ENCODE peak calls at places on chromosome 17, in five cellular contexts. V, P, U, E and R are unnamed samples.

GRCh38 chr17:40218006-40218739 is 931 bp upstream of the WIPF2 start:
- DNase-seq in V (no peak), E (no peak), P (no peak), U (no peak), R (no peak)

GRCh38 chr17:3965123-3965800 is 1.0 kb upstream of the ATP2A3 start:
- DNase-seq in U (peak; percentile 50), E (peak; percentile 90), P (peak; percentile 95), V (peak; percentile 86), R (peak; percentile 96)

GRCh38 chr17:3385869-3386816 is at the start of gene OR3A2:
- DNase-seq in P (peak; percentile 78), V (no peak), U (no peak), E (peak; percentile 69), R (no peak)

GRCh38 chr17:42067371-42068180 is 17.2 kb upstream of the C17orf113 start:
- DNase-seq in P (peak; percentile 98), V (peak; percentile 73), E (peak; percentile 87), U (peak; percentile 45), R (peak; percentile 86)

GRCh38 chr17:57577751-57578607 is 167.1 kb downstream of the CCDC182 start:
- DNase-seq in P (peak; percentile 79), E (no peak), V (no peak), U (peak; percentile 90), R (no peak)

GRCh38 chr17:51853857-51854256 is 304.7 kb downstream of the CA10 start:
- DNase-seq in V (no peak), P (no peak), U (no peak), E (no peak), R (no peak)

GRCh38 chr17:63140255-63140654 is 174.2 kb downstream of the TANC2 start:
- DNase-seq in V (no peak), E (no peak), U (peak; percentile 66), P (no peak), R (no peak)

GRCh38 chr17:28388106-28388505 is 16.6 kb downstream of the SARM1 start:
- DNase-seq in P (no peak), U (no peak), E (no peak), V (no peak), R (no peak)

GRCh38 chr17:18364166-18364565 is 816 bp upstream of the SHMT1 start:
- DNase-seq in V (no peak), U (no peak), P (no peak), E (no peak), R (no peak)

GRCh38 chr17:19024101-19025078 is 19.8 kb upstream of the FAM83G start:
- DNase-seq in V (no peak), P (no peak), E (no peak), U (no peak), R (no peak)

GRCh38 chr17:67753026-67753425 is 35.3 kb downstream of the NOL11 start:
- DNase-seq in V (no peak), U (no peak), P (peak; percentile 49), E (peak; percentile 11), R (no peak)

GRCh38 chr17:67751101-67752074 is 33.7 kb downstream of the NOL11 start:
- DNase-seq in V (no peak), E (peak; percentile 23), U (no peak), P (peak; percentile 70), R (no peak)

GRCh38 chr17:67750067-67750466 is 32.3 kb downstream of the NOL11 start:
- DNase-seq in E (no peak), U (no peak), V (no peak), P (no peak), R (no peak)

GRCh38 chr17:67759355-67760171 is 41.8 kb downstream of the NOL11 start:
- DNase-seq in U (no peak), V (no peak), E (no peak), P (peak; percentile 53), R (no peak)

DNA sequence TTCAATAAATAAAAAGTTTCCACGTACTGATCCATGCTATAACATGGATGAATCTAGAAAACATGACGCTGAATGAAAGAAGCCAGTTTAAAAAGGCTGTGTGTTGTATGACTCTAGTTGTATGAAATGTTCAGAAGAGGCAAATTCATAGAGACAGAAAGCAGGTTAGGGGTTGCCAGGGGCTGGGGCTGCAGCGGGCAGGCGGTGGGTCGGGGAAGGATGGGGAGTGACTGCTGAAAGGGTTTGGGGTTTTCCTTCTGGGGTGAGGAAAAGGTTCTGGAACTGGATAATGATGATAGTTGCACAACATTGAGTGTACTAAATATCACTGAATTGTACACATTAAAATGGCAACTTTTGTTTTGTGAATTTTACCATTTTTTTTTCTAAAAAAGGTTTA is 36.3 kb downstream of the NOL11 start:
- DNase-seq in V (no peak), E (no peak), P (no peak), U (no peak), R (no peak)
- H3K36me3 ChIP-seq in V (no peaks in the 10 kb centered on the region), E (peaks cover 12% of the 10 kb centered on the region), P (peaks cover 30% of the 10 kb centered on the region), U (peaks cover 25% of the 10 kb centered on the region), R (peaks cover 3% of the 10 kb centered on the region)

GRCh38 chr17:38848939-38849563 is 4.5 kb downstream of the RPL23 start:
- DNase-seq in P (no peak), E (no peak), U (no peak), V (no peak), R (no peak)
- H3K36me3 ChIP-seq in P (peaks cover 57% of the 10 kb centered on the region), E (peaks cover 59% of the 10 kb centered on the region), U (peaks cover 65% of the 10 kb centered on the region), V (no peaks in the 10 kb centered on the region), R (peaks cover 44% of the 10 kb centered on the region)

GRCh38 chr17:49406791-49407190 is 7.9 kb downstream of the PHB1 start:
- DNase-seq in V (no peak), E (no peak), P (no peak), U (no peak), R (no peak)

GRCh38 chr17:49404906-49405305 is 9.8 kb downstream of the PHB1 start:
- DNase-seq in V (no peak), E (no peak), P (peak; percentile 32), U (no peak), R (no peak)

GRCh38 chr17:49404371-49404770 is 10.3 kb downstream of the PHB1 start:
- DNase-seq in E (no peak), P (peak; percentile 29), U (no peak), V (peak; percentile 84), R (peak; percentile 34)

GRCh38 chr17:49409066-49409465 is 5.6 kb downstream of the PHB1 start:
- DNase-seq in V (no peak), P (peak; percentile 29), U (no peak), E (no peak), R (no peak)

DNA sequence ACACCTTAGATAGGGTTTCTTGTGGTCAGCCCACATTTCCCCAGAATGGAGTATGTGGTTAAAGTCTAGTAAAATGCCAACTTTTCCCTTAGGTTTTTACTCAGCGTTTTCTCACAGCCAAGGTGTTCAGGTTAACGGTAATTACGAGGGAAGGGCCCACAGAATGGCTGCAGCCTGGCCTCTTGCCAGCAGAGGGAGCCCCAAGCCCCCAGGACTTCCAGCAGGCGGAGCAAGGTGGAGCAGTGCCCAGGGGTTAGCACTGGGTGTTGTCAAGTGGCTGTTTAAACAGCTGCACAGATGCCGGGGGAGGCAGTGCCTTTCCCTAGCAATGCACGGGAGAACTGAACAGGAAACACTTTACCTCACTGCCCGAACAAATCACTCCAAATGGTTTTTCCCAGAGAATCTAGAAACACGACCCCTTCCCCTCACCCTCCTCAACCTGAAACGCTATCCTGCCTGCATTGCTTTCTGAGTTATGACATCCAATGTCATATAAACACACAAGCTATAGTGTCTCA is 6.6 kb downstream of the PHB1 start:
- DNase-seq in P (peak; percentile 99), E (peak; percentile 88), U (peak; percentile 71), V (peak; percentile 79), R (peak; percentile 94)
- H3K36me3 ChIP-seq in P (peaks cover 81% of the 10 kb centered on the region), E (peaks cover 70% of the 10 kb centered on the region), U (peaks cover 95% of the 10 kb centered on the region), V (no peaks in the 10 kb centered on the region), R (peaks cover 58% of the 10 kb centered on the region)

DNA sequence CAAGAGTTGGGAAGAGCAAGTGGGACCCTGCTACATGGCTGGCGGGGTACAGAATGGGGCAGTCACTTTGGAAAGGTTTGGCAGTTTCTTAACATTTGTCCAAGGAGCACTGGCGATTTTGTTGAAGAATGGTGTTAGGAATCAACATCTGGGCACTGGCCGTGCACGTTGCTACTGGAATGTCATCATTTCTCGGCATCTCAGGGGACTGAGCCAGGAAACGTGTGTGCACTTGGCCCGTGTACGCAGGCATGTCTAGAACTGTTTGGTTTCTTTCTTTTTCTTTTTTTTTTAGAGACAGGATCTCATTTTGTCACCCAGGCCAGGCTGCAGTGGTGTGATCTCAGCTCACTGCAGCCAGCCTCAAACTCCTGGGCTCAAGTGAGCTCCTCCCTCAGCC is 17.3 kb upstream of the FOXK2 start:
- DNase-seq in P (no peak), E (no peak), U (no peak), V (no peak), R (no peak)
- H3K36me3 ChIP-seq in P (no peaks in the 10 kb centered on the region), E (no peaks in the 10 kb centered on the region), U (no peaks in the 10 kb centered on the region), V (no peaks in the 10 kb centered on the region), R (no peaks in the 10 kb centered on the region)

DNA sequence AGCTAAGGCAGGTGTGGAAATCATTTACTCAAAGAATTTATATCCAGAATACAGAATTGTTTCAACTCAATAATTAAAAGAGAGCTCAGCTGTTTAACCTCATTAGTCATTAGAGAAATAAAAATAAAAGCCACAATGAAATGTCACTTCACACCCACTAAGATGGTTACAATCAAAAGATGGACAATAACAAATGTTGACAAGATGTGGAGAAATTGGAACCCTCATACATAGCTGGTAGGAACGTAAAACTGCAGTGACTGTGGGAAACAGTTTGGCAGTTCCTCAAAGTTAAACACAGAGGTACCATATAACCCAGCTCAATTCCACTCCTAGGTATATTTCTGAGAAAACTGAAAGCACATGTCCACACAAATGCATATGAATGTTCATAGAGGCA is 49.8 kb downstream of the NDEL1 start:
- DNase-seq in U (no peak), E (no peak), P (no peak), V (no peak), R (no peak)
- H3K36me3 ChIP-seq in U (peaks cover 79% of the 10 kb centered on the region), E (peaks cover 76% of the 10 kb centered on the region), P (peaks cover 98% of the 10 kb centered on the region), V (no peaks in the 10 kb centered on the region), R (peaks cover 8% of the 10 kb centered on the region)

GRCh38 chr17:17153709-17154108 is 52.4 kb downstream of the PLD6 start:
- DNase-seq in V (no peak), U (no peak), P (no peak), E (no peak), R (no peak)
- H3K36me3 ChIP-seq in V (no peaks in the 10 kb centered on the region), U (peaks cover 56% of the 10 kb centered on the region), P (peaks cover 33% of the 10 kb centered on the region), E (no peaks in the 10 kb centered on the region), R (no peaks in the 10 kb centered on the region)

GRCh38 chr17:29582254-29582765 is 7.1 kb downstream of the GIT1 start:
- DNase-seq in U (no peak), V (no peak), P (no peak), E (no peak), R (no peak)
- H3K36me3 ChIP-seq in U (peaks cover 54% of the 10 kb centered on the region), V (no peaks in the 10 kb centered on the region), P (peaks cover 27% of the 10 kb centered on the region), E (no peaks in the 10 kb centered on the region), R (peaks cover 31% of the 10 kb centered on the region)

GRCh38 chr17:44119798-44120197 is 3.6 kb downstream of the HDAC5 start:
- DNase-seq in U (no peak), P (no peak), V (no peak), E (no peak), R (no peak)

GRCh38 chr17:44118427-44119050 is 4.9 kb downstream of the HDAC5 start:
- DNase-seq in U (no peak), E (peak; percentile 70), P (peak; percentile 75), V (no peak), R (no peak)

GRCh38 chr17:44121206-44121605 is 2.2 kb downstream of the HDAC5 start:
- DNase-seq in P (peak; percentile 70), V (no peak), E (no peak), U (no peak), R (no peak)

GRCh38 chr17:44117351-44117750 is 6.1 kb downstream of the HDAC5 start:
- DNase-seq in P (peak; percentile 64), E (peak; percentile 49), U (no peak), V (no peak), R (no peak)

GRCh38 chr17:44119062-44119461 is 4.4 kb downstream of the HDAC5 start:
- DNase-seq in U (no peak), V (no peak), E (no peak), P (no peak), R (no peak)
- H3K36me3 ChIP-seq in U (peaks cover 31% of the 10 kb centered on the region), V (no peaks in the 10 kb centered on the region), E (no peaks in the 10 kb centered on the region), P (peaks cover 21% of the 10 kb centered on the region), R (no peaks in the 10 kb centered on the region)